ENCODE peak calls at places on chromosomes 11 and 22, in six cellular contexts. W, O, K, B, V and N are unnamed samples.

GRCh38 chr11:74417379-74417804 is 19.2 kb upstream of the PGM2L1 start:
- DNase-seq in B (no peak), K (no peak), V (no peak), W (no peak), O (no peak), N (no peak)

GRCh38 chr11:5618807-5619206 is 6.0 kb upstream of the TRIM34 start:
- DNase-seq in K (no peak), O (peak; percentile 44), W (no peak), V (no peak), B (no peak), N (no peak)

GRCh38 chr11:78374917-78375316 is 42.7 kb downstream of the GAB2 start:
- DNase-seq in K (no peak), V (no peak), B (no peak), W (no peak), O (no peak), N (no peak)

GRCh38 chr11:7239877-7240276 is 11.8 kb upstream of the SYT9 start:
- DNase-seq in W (no peak), O (no peak), B (no peak), K (no peak), V (no peak), N (no peak)

GRCh38 chr22:20781272-20781990 is 7.5 kb downstream of the SERPIND1 start:
- DNase-seq in B (no peak), V (no peak), K (no peak), W (no peak), O (peak; percentile 30), N (no peak)

GRCh38 chr22:26553056-26553752 is 36.7 kb downstream of the TPST2 start:
- DNase-seq in V (no peak), K (peak; percentile 84), B (no peak), W (no peak), O (peak; percentile 75), N (no peak)

GRCh38 chr11:116376547-116376946 is 396.2 kb downstream of the BUD13 start:
- DNase-seq in K (no peak), O (no peak), W (no peak), V (no peak), B (no peak), N (no peak)

GRCh38 chr11:27282806-27283205 is 80.2 kb downstream of the CCDC34 start:
- DNase-seq in O (peak; percentile 57), K (no peak), B (no peak), W (no peak), V (no peak), N (no peak)

GRCh38 chr22:19117111-19117512 is 5.1 kb downstream of the DGCR2 start:
- DNase-seq in B (no peak), V (no peak), W (no peak), K (no peak), O (no peak), N (no peak)

GRCh38 chr11:97454988-97455387 is 1065.2 kb downstream of the JRKL start:
- DNase-seq in V (no peak), B (no peak), K (peak; percentile 62), O (peak; percentile 84), W (no peak), N (no peak)

GRCh38 chr11:8019671-8020597 is 32.8 kb downstream of the EIF3F start:
- DNase-seq in O (peak; percentile 50), K (no peak), B (peak; percentile 25), V (no peak), W (no peak), N (no peak)

GRCh38 chr11:120710354-120711187 is 199.0 kb downstream of the GRIK4 start:
- DNase-seq in B (peak; percentile 69), W (no peak), K (no peak), V (no peak), O (peak; percentile 92), N (no peak)

GRCh38 chr11:84419576-84419975 is 1133.4 kb upstream of the CCDC90B start:
- DNase-seq in V (no peak), B (no peak), W (no peak), O (no peak), K (no peak), N (no peak)

GRCh38 chr22:49305215-49305965 is 522.3 kb downstream of the BRD1 start:
- DNase-seq in B (peak; percentile 89), W (peak; percentile 59), V (no peak), K (peak; percentile 49), O (peak; percentile 6), N (peak; percentile 73)
- H3K27ac ChIP-seq in B (no peak overlapping the region), W (no peak overlapping the region), V (no peak overlapping the region), K (no peak overlapping the region), O (no peak overlapping the region), N (no peak overlapping the region)

GRCh38 chr11:33655842-33656600 is 44.6 kb downstream of the C11orf91 start:
- DNase-seq in O (no peak), W (no peak), B (no peak), K (no peak), V (no peak), N (no peak)

GRCh38 chr11:33656768-33657167 is 43.9 kb downstream of the C11orf91 start:
- DNase-seq in B (no peak), V (no peak), W (no peak), K (no peak), O (no peak), N (no peak)

GRCh38 chr11:33658195-33658900 is 42.3 kb downstream of the C11orf91 start:
- DNase-seq in O (no peak), B (peak; percentile 63), K (no peak), W (no peak), V (no peak), N (no peak)

GRCh38 chr11:33659370-33660139 is 41.1 kb downstream of the C11orf91 start:
- DNase-seq in W (no peak), K (no peak), O (no peak), V (no peak), B (no peak), N (no peak)

DNA sequence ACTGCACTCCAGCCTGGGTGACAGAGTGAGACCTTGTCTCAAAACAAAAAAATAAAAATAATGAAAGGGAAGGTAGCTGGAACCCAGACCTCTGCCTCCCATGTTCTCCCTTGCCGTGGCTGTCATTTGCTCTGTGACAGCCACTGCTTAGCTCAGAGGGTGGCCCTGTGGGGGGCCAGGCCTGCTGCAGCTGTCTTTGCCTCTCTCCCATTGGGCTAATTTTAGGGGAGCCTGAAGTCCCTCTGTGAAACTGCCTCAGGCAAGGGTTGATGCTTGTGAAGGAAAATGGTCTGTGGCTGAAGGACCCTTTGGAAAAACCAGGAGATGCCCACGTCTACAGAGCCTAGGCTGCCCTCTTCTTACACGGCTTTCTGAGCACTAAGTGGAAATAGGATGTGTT is 42.9 kb downstream of the C11orf91 start:
- DNase-seq in W (no peak), V (no peak), K (no peak), B (no peak), O (no peak), N (no peak)
- H3K27ac ChIP-seq in W (no peak overlapping the region), V (no peak overlapping the region), K (no peak overlapping the region), B (no peak overlapping the region), O (no peak overlapping the region), N (no peak overlapping the region)

GRCh38 chr11:1300121-1300520 is 9.3 kb downstream of the TOLLIP start:
- DNase-seq in B (peak; percentile 4), K (no peak), O (no peak), V (no peak), W (no peak), N (no peak)

GRCh38 chr11:1299621-1300020 is 9.8 kb downstream of the TOLLIP start:
- DNase-seq in W (no peak), K (no peak), O (no peak), V (no peak), B (peak; percentile 31), N (no peak)

GRCh38 chr11:1300569-1301187 is 8.8 kb downstream of the TOLLIP start:
- DNase-seq in B (peak; percentile 24), V (no peak), O (no peak), W (no peak), K (no peak), N (no peak)

GRCh38 chr11:1297576-1298473 is 11.6 kb downstream of the TOLLIP start:
- DNase-seq in W (no peak), O (no peak), B (peak; percentile 13), V (no peak), K (no peak), N (no peak)

GRCh38 chr11:1298695-1299492 is 10.5 kb downstream of the TOLLIP start:
- DNase-seq in W (no peak), O (peak; percentile 89), V (no peak), K (no peak), B (peak; percentile 49), N (no peak)
- H3K27ac ChIP-seq in W (no peak overlapping the region), O (no peak overlapping the region), V (peak overlapping the region; percentile 72), K (no peak overlapping the region), B (no peak overlapping the region), N (peak overlapping the region; percentile 13)

GRCh38 chr22:37483050-37483449 is 3.1 kb downstream of the MFNG start:
- DNase-seq in V (no peak), B (no peak), O (no peak), K (no peak), W (no peak), N (no peak)
- H3K27ac ChIP-seq in V (no peak overlapping the region), B (no peak overlapping the region), O (no peak overlapping the region), K (no peak overlapping the region), W (peak overlapping the region; percentile 69), N (no peak overlapping the region)

DNA sequence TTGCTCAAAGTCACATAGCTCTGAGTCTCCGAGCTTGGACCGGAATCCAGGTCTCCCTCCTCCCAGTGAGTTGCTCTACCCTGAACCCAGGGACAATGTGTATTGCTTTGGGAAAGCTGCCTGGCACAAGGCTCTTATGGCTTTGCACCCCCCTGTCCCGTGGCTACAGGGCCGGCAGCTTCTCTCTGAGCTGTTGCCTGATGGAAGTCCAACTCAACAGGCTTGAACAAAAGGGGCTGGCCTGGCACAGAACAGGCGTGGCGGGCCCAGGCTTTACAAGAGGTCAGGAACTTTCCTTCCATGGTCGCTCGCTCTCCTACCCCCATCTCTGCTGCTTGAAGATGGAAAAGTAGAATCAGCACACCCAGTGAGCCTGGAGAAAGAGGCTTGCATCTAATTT is 34.3 kb downstream of the MYEOV start:
- DNase-seq in K (no peak), B (no peak), V (no peak), O (no peak), W (no peak), N (peak; percentile 43)
- H3K27ac ChIP-seq in K (no peak overlapping the region), B (no peak overlapping the region), V (no peak overlapping the region), O (no peak overlapping the region), W (no peak overlapping the region), N (no peak overlapping the region)

DNA sequence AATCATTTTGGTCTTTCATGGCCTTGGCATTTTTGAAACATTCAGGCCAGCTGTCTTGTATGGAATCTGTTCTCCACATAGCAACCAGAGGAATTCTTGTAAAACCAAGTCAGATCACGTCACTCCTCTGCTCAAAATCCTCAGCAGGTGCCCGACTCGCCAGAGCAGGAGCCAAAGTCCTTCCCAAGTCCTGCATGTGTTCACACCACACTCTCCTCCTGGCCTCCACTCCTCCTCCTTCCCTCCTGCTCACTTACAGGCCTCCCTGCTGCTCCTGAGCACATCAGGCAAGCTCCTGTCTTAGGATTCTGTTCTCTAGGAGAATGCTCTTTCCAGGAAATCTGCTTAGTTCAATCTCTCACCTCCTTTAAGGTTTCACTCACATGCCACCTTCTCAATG is 6.9 kb upstream of the PSMC3 start:
- DNase-seq in W (no peak), V (no peak), B (no peak), K (no peak), O (no peak), N (no peak)
- H3K27ac ChIP-seq in W (no peak overlapping the region), V (no peak overlapping the region), B (no peak overlapping the region), K (no peak overlapping the region), O (no peak overlapping the region), N (no peak overlapping the region)